ENCODE peak calls at places on chromosomes 13 and 19, in eight cellular contexts. One of them, this sample, is unnamed.

GRCh38 chr19:31448221-31448657 is 99.0 kb upstream of the TSHZ3 start:
- DNase-seq in OCI-M1: no peak
- DNase-seq in H9: no peak
- DNase-seq in HEK293T: no peak
- DNase-seq in NCI-H1694: no peak
- DNase-seq in mammary epithelial cell: peak
- DNase-seq in CD8-positive, alpha-beta memory T cell: no peak
- DNase-seq in AG09309: peak
- DNase-seq in this sample: no peak

GRCh38 chr19:30236006-30236405 is 136.2 kb upstream of the ZNF536 start:
- DNase-seq in OCI-M1: no peak
- DNase-seq in mammary epithelial cell: no peak
- DNase-seq in HEK293T: no peak
- DNase-seq in NCI-H1694: no peak
- DNase-seq in H9: no peak
- DNase-seq in CD8-positive, alpha-beta memory T cell: no peak
- DNase-seq in AG09309: no peak
- DNase-seq in this sample: peak

GRCh38 chr13:52405369-52405766 is 604 bp downstream of the THSD1 start:
- DNase-seq in CD8-positive, alpha-beta memory T cell: no peak
- DNase-seq in H9: no peak
- DNase-seq in NCI-H1694: no peak
- DNase-seq in mammary epithelial cell: peak
- DNase-seq in AG09309: no peak
- DNase-seq in OCI-M1: no peak
- DNase-seq in HEK293T: no peak
- DNase-seq in this sample: peak

GRCh38 chr19:482186-483041 is 13.9 kb upstream of the MADCAM1 start:
- DNase-seq in AG09309: no peak
- DNase-seq in OCI-M1: peak
- DNase-seq in H9: no peak
- DNase-seq in CD8-positive, alpha-beta memory T cell: no peak
- DNase-seq in mammary epithelial cell: no peak
- DNase-seq in NCI-H1694: no peak
- DNase-seq in HEK293T: no peak
- DNase-seq in this sample: no peak

GRCh38 chr13:109790951-109791605 is 4.7 kb upstream of the IRS2 start:
- DNase-seq in AG09309: no peak
- DNase-seq in HEK293T: peak
- DNase-seq in OCI-M1: peak
- DNase-seq in mammary epithelial cell: peak
- DNase-seq in H9: peak
- DNase-seq in NCI-H1694: peak
- DNase-seq in CD8-positive, alpha-beta memory T cell: no peak
- DNase-seq in this sample: peak

GRCh38 chr13:50353651-50354415 is 338.6 kb downstream of the KCNRG start:
- DNase-seq in mammary epithelial cell: peak
- DNase-seq in OCI-M1: no peak
- DNase-seq in NCI-H1694: no peak
- DNase-seq in CD8-positive, alpha-beta memory T cell: no peak
- DNase-seq in H9: no peak
- DNase-seq in AG09309: no peak
- DNase-seq in HEK293T: no peak
- DNase-seq in this sample: no peak

GRCh38 chr19:37654118-37654517 is 1.1 kb downstream of the ZFP30 start:
- DNase-seq in H9: no peak
- DNase-seq in HEK293T: no peak
- DNase-seq in CD8-positive, alpha-beta memory T cell: no peak
- DNase-seq in OCI-M1: no peak
- DNase-seq in mammary epithelial cell: peak
- DNase-seq in AG09309: no peak
- DNase-seq in NCI-H1694: no peak
- DNase-seq in this sample: no peak

GRCh38 chr13:99916366-99917103 is 55.0 kb downstream of the ZIC5 start:
- DNase-seq in CD8-positive, alpha-beta memory T cell: no peak
- DNase-seq in mammary epithelial cell: peak
- DNase-seq in AG09309: peak
- DNase-seq in H9: no peak
- DNase-seq in NCI-H1694: peak
- DNase-seq in HEK293T: peak
- DNase-seq in OCI-M1: peak
- DNase-seq in this sample: peak

GRCh38 chr19:35490364-35490763 is at the start of gene KRTDAP:
- DNase-seq in OCI-M1: no peak
- DNase-seq in HEK293T: no peak
- DNase-seq in AG09309: no peak
- DNase-seq in mammary epithelial cell: no peak
- DNase-seq in CD8-positive, alpha-beta memory T cell: no peak
- DNase-seq in H9: no peak
- DNase-seq in NCI-H1694: no peak
- DNase-seq in this sample: no peak

GRCh38 chr19:53945441-53945840 is 17.3 kb upstream of the CACNG8 start:
- DNase-seq in mammary epithelial cell: peak
- DNase-seq in H9: peak
- DNase-seq in AG09309: no peak
- DNase-seq in OCI-M1: peak
- DNase-seq in HEK293T: peak
- DNase-seq in CD8-positive, alpha-beta memory T cell: no peak
- DNase-seq in NCI-H1694: no peak
- DNase-seq in this sample: peak

GRCh38 chr13:68428292-68428691 is 1198.2 kb upstream of the PCDH9 start:
- DNase-seq in mammary epithelial cell: no peak
- DNase-seq in NCI-H1694: no peak
- DNase-seq in CD8-positive, alpha-beta memory T cell: no peak
- DNase-seq in HEK293T: no peak
- DNase-seq in OCI-M1: no peak
- DNase-seq in H9: no peak
- DNase-seq in AG09309: no peak
- DNase-seq in this sample: no peak

GRCh38 chr19:769610-770009 is 18.7 kb downstream of the MISP start:
- DNase-seq in HEK293T: no peak
- DNase-seq in AG09309: no peak
- DNase-seq in mammary epithelial cell: no peak
- DNase-seq in NCI-H1694: no peak
- DNase-seq in CD8-positive, alpha-beta memory T cell: no peak
- DNase-seq in H9: no peak
- DNase-seq in OCI-M1: no peak
- DNase-seq in this sample: no peak

This sample was measured in GM23338.